ENCODE peak calls at places on chromosome 5, in six cellular contexts. X, F, N, M, K and D are unnamed samples.

GRCh38 chr5:72746736-72747135 is 69.7 kb upstream of the TNPO1 start:
- DNase-seq in X (no peak), F (no peak), N (no peak), M (no peak), K (no peak), D (no peak)

GRCh38 chr5:144742376-144742775 is 571.7 kb downstream of the KCTD16 start:
- DNase-seq in X (no peak), F (no peak), N (no peak), M (no peak), K (no peak), D (no peak)

GRCh38 chr5:170782438-170782837 is 1.1 kb upstream of the GABRP start:
- DNase-seq in X (no peak), F (no peak), N (no peak), M (no peak), K (no peak), D (no peak)

GRCh38 chr5:80554646-80555045 is 15.4 kb downstream of the ANKRD34B start:
- DNase-seq in X (no peak), F (no peak), N (no peak), M (no peak), K (no peak), D (no peak)

GRCh38 chr5:88868453-88869068 is 14.4 kb downstream of the MEF2C start:
- DNase-seq in X (no peak), F (no peak), N (no peak), M (no peak), K (no peak), D (no peak)

GRCh38 chr5:127529904-127530682 is 12.7 kb downstream of the PRRC1 start:
- DNase-seq in X (no peak), F (no peak), N (no peak), M (no peak), K (no peak), D (no peak)

GRCh38 chr5:36877667-36878420 is 1.3 kb downstream of the NIPBL start:
- DNase-seq in X (no peak), F (no peak), N (no peak), M (no peak), K (no peak), D (peak)

GRCh38 chr5:34687269-34688011 is 31.3 kb downstream of the RAI14 start:
- DNase-seq in X (no peak), F (no peak), N (no peak), M (no peak), K (no peak), D (no peak)

GRCh38 chr5:8633706-8634105 is 764.8 kb downstream of the MTRR start:
- DNase-seq in X (no peak), F (no peak), N (no peak), M (no peak), K (no peak), D (no peak)

GRCh38 chr5:51632027-51632426 is 248.8 kb downstream of the ISL1 start:
- DNase-seq in X (no peak), F (no peak), N (no peak), M (no peak), K (no peak), D (no peak)

GRCh38 chr5:123089572-123089970 is 530 bp downstream of the PRDM6 start:
- DNase-seq in X (peak), F (no peak), N (no peak), M (no peak), K (no peak), D (no peak)

GRCh38 chr5:87382224-87382623 is 30.5 kb downstream of the CCNH start:
- DNase-seq in X (no peak), F (no peak), N (no peak), M (no peak), K (no peak), D (no peak)

GRCh38 chr5:178119915-178120660 is 6.8 kb downstream of the N4BP3 start:
- DNase-seq in X (no peak), F (no peak), N (no peak), M (no peak), K (no peak), D (no peak)

GRCh38 chr5:149264432-149265069 is 7.1 kb upstream of the AFAP1L1 start:
- DNase-seq in X (no peak), F (no peak), N (peak), M (peak), K (peak), D (peak)

DNA sequence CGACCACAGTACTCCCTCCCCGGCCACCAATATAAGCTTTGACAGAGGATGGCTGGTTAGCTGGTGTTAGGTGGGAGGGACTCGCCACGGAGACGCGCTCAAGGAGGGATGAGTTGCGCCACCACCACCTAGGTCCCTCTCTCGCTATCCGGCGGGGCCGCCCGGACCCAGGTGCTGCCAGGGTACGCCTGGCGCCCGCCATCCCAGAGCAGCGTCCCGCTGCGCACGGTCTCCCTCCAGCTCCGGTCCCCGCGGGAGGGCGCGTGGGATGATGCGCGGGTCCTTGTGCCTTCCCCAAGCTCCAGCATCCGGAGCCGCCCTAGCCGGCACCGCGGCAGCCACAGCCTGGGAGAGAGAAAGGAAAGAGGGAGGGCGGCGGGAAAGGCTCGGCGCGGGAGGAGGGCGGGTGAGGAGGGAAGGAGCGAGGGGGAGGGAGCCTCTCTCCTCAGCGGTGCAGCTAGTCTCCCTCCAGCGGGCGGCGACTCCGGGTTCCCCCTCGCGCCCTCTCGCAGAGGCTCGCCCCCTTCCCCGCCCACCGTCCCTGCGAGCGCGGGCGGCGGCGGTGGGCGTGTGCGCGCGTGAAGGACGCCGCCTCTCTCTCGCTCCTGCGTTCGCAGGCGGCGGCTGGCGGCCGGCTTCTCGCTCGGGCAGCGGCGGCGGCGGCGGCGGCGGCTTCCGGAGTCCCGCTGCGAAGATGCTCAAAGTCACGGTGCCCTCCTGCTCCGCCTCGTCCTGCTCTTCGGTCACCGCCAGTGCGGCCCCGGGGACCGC is at the start of gene CAMK4:
- DNase-seq in X (peak), F (no peak), N (peak), M (peak), K (peak), D (peak)
- TF ChIP-seq CTCF in X (peak), F (no peak), N (peak), M (peak), K (peak), D (peak)

DNA sequence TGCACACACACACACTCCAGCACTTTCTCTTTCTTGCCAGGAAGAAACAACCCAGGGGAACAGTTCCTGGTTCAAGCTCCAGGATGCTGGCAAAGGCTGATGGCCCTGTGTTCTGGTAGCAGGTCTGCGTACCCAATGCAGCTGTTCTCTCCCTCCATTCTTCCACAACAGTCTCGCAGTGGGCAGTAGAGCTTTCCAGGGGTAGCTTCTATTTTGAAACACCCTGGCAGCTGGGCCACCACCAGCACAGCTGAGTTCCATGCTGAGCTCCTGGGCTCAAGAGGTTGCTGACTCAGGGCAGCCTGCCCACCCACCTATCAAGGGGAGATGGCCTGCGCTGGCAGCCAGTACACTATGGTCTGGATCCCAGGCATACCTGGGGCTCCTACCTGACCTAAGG is 4.7 kb downstream of the VDAC1 start:
- DNase-seq in X (peak), F (no peak), N (no peak), M (no peak), K (no peak), D (no peak)
- H3K27ac ChIP-seq in X (peak), F (no peak), N (no peak), M (no peak), K (no peak), D (peak)

DNA sequence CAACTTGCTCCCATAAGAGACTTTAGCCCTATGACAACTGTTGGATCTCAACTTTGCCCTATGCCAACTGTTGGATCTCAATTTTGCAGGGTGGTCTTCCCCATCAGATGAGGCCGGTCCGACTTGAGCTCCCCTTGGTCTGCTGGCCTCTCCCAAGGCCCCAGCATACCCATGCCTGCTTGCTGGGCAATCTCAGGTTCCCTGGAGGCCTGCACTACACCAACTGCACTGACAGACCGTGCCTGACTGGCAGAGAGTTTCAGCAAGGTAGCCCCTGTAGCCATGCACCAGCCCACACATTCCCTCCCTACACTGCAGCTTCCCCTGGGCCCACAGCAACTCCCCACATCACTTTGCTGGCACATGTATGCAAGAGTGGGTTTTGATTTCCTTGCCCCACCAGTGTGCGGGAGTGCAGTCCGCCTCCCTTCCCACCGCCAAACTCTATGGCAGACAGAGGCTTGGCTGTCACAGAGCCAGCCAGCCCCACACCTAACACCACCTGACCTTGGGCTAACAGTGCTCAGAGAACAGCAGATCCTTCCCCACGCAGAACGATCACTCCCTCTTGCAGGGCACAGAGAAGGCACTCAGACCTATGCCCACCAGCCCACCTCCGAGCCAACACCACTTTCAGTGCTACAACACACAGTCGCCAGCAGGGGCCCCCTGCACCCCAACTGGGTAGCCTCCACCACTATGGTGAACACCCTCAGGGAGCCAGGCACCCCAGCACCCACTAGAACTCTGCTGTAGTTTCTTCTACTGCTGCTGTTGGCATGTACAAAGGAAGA is 279.9 kb upstream of the COX7C start:
- DNase-seq in X (no peak), F (no peak), N (no peak), M (no peak), K (no peak), D (no peak)
- TF ChIP-seq CTCF in X (no peak), F (no peak), N (no peak), M (no peak), K (no peak), D (no peak)

DNA sequence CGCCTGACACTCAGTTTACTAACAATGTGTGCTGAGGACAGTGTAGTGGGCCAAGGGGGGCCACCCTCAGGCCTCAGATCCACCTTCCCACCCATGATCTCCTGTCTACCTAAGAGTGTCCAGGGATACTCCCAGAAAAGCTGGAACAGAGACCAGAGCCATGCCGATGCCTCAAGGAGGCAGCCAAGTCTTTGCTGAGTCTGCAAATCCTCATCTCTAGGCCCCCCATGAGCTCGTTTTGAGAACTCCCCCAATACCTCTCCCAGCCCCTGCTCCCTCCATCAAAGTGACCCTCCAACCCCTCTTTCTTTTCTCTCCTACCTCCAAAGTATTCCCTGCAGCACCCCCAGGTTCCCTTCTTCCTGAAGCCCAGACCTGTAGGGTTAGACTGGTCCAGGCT is 53.5 kb downstream of the PCDH1 start:
- DNase-seq in X (no peak), F (no peak), N (no peak), M (no peak), K (no peak), D (no peak)
- H3K27ac ChIP-seq in X (no peak), F (no peak), N (no peak), M (no peak), K (no peak), D (no peak)

DNA sequence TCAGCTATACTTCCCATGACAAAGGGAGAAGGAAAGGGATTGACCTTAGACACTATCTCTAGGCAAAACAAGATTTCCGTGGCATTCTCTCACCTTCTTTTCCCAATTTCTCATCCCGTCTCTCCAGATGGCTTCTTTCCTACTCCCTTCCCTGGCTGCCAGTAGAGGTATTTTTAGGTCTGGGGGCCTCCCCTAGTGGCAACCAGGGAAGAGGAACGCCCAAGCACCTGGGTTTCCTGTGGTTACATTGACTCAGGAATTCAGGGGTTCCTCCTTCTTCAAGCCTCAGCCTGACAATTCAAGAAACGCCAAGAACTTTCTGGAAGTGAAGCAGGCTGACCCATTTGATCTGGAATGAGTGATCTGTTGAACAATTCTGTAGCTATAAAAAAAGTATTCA is 111.5 kb upstream of the OSMR start:
- DNase-seq in X (no peak), F (no peak), N (no peak), M (no peak), K (no peak), D (no peak)
- TF ChIP-seq CTCF in X (no peak), F (no peak), N (no peak), M (no peak), K (no peak), D (no peak)

GRCh38 chr5:140262221-140262620 is 40.7 kb downstream of the PFDN1 start:
- DNase-seq in X (no peak), F (no peak), N (no peak), M (no peak), K (no peak), D (no peak)
- H3K27ac ChIP-seq in X (peak), F (no peak), N (peak), M (no peak), K (no peak), D (no peak)